ENCODE peak calls at places on chromosomes 1 and 21, in four cellular contexts. E is ovary, P is transverse colon, M is heart left ventricle. K is an unnamed sample.

GRCh38 chr1:182752077-182752826 is 37.3 kb upstream of the NPL start:
- DNase-seq in M (peak; percentile 46), E (no peak), P (no peak), K (no peak)

GRCh38 chr1:202014915-202015676 is 4.7 kb downstream of the ELF3 start:
- DNase-seq in E (no peak), P (peak; percentile 54), M (no peak), K (peak; percentile 53)

GRCh38 chr1:172557270-172557669 is 24.3 kb downstream of the SUCO start:
- DNase-seq in E (no peak), M (no peak), P (no peak), K (no peak)

GRCh38 chr1:55067914-55068313 is 28.6 kb downstream of the PCSK9 start:
- DNase-seq in P (no peak), E (no peak), M (no peak), K (no peak)

GRCh38 chr1:184752656-184753055 is 2.0 kb downstream of the EDEM3 start:
- DNase-seq in P (no peak), M (no peak), E (no peak), K (no peak)

GRCh38 chr1:184665329-184665728 is 89.3 kb downstream of the EDEM3 start:
- DNase-seq in M (no peak), E (no peak), P (no peak), K (no peak)

GRCh38 chr21:39348040-39348354 is 891 bp downstream of the HMGN1 start:
- DNase-seq in E (no peak), M (no peak), P (no peak), K (no peak)

GRCh38 chr1:26702680-26703038 is 6.8 kb downstream of the ARID1A start:
- DNase-seq in M (no peak), P (no peak), E (no peak), K (no peak)

GRCh38 chr1:204171751-204172178 is 5.6 kb upstream of the REN start:
- DNase-seq in M (no peak), P (no peak), E (no peak), K (no peak)

GRCh38 chr21:17512245-17513213 is at the start of gene CXADR:
- DNase-seq in E (peak; percentile 34), M (peak; percentile 69), P (peak; percentile 92), K (peak; percentile 93)

GRCh38 chr21:41768371-41769042 is 1.7 kb upstream of the RIPK4 start:
- DNase-seq in P (peak; percentile 84), E (no peak), M (no peak), K (peak; percentile 91)

GRCh38 chr1:247212012-247212411 is 40.2 kb upstream of the ZNF124 start:
- DNase-seq in P (peak; percentile 13), E (no peak), M (no peak), K (no peak)

DNA sequence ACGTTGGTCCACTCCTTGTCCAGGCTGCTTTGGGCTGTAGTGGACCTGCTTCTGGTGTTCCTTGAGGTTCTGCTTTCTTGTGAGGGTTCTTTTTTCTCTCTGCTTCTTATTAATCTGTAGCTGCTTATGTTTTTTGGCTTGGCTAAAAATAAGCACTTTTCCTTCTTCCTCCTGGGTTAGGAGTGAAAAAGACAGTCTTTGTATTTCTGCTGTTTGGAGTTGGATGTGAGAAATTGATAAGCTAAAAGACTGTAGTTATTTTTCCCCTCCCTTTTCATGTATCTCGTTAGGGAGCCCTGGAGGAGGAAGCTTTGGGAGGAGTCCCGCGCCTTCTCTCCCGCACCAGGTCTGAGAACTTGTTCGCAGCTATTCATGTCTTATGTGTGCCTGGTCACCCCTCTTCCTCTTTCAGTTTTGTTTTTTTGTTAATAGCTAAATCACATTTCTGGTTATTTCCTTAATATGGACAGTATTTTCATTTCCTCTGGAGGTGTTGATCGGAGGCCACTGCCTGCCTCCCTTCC is 79.0 kb downstream of the GALNT2 start:
- DNase-seq in E (no peak), P (no peak), M (no peak), K (no peak)
- TF ChIP-seq POLR2A in E (no peak), P (no peak), M (no peak), K (peak; percentile 28)

DNA sequence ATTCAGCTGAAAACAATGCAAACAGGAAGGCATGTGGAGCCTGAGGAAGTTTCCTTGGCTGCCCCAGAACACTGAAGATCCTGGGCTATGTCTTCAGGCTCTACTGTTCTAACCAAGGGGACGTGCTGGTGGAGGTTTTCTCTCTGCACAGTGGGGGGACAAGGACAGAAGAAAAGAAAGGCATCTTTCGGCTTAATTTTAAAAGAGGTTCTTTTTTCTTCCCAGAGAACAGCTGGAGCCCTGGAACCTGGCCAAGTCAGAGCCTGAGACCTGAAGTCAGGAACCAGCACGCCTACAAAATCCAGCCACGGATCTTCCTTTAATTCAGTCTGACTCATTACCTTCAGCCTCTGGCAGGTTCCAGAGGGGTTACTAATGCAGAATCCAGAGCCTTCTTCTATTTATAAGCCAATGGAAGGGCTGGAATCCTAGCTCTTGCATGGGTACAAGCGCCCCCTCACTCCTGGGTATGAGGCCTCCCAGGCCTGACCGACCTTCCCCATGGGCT is 19.8 kb downstream of the CTNNBIP1 start:
- DNase-seq in E (peak; percentile 86), M (peak; percentile 57), P (peak; percentile 22), K (peak; percentile 46)
- H3K4me1 ChIP-seq in E (peaks cover 3% of the 10 kb centered on the region), M (peaks cover 63% of the 10 kb centered on the region), P (no peaks in the 10 kb centered on the region), K (peaks cover 25% of the 10 kb centered on the region)

DNA sequence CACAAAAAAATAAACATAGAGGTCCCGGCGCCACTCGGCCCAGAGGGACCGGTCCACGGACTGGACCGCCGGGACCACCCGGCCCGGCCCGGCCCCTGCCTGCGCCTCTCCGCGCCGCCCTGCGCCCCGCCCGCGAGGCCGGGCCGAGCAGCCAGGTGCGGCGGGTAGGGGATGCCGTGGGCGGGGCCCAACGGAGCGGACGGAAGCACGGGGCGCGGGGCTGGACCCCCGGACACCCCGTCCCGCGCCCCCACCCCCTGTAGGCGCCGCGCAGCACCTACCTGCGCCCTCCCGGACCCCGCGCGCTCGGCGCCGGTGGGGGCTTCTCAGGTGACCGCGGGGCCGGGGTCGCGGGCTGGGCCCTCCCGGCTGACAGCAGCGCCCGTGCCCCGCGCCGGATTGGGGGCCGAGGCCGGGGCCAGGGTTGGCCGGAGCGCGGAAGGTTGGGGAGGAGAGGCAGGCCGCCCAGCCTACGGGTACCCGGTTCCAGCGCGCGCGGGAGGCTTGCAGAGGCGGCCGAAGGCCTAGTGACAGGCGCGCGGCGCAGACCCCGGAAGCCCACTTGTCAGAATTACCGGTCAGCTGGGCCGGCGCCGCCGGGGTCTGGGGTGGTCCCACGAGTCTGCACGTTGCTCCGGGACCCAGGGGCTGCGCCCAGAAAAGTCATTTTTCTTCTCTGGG is 351.9 kb upstream of the CAMK1G start:
- DNase-seq in E (no peak), M (no peak), P (no peak), K (no peak)
- TF ChIP-seq POLR2A in E (no peak), M (no peak), P (no peak), K (no peak)

GRCh38 chr1:87794788-87795614 is 466.3 kb downstream of the LMO4 start:
- DNase-seq in E (no peak), M (no peak), P (no peak), K (no peak)
- H3K4me1 ChIP-seq in E (no peaks in the 10 kb centered on the region), M (no peaks in the 10 kb centered on the region), P (no peaks in the 10 kb centered on the region), K (peaks cover 34% of the 10 kb centered on the region)

K was measured in body of pancreas.